ENCODE peak calls at places on chromosome 14, in seven cellular contexts. L, O, I, U, K, Q and R are unnamed samples. For H3K4me1 and H3K36me3, the result is how much of the 10 kb centered on the place peaks cover.

GRCh38 chr14:58783801-58784511 is 146.2 kb downstream of the DACT1 start:
- DNase-seq in L (no peak), O (no peak), I (no peak), U (no peak), K (no peak), Q (no peak), R (no peak)

GRCh38 chr14:61468063-61468825 is 146.9 kb downstream of the PRKCH start:
- DNase-seq in L (no peak), O (no peak), I (no peak), U (no peak), K (peak), Q (no peak), R (no peak)

GRCh38 chr14:83217492-83217891 is 1683.8 kb upstream of the SEL1L start:
- DNase-seq in L (peak), O (no peak), I (no peak), U (peak), K (no peak), Q (no peak), R (no peak)

GRCh38 chr14:89243286-89243685 is 173.7 kb downstream of the FOXN3 start:
- DNase-seq in L (no peak), O (no peak), I (no peak), U (no peak), K (no peak), Q (no peak), R (no peak)

GRCh38 chr14:71621276-71621675 is 311.0 kb upstream of the RGS6 start:
- DNase-seq in L (no peak), O (no peak), I (no peak), U (no peak), K (no peak), Q (no peak), R (no peak)

GRCh38 chr14:105093426-105094192 is 28.4 kb upstream of the GPR132 start:
- DNase-seq in L (peak), O (no peak), I (peak), U (peak), K (peak), Q (peak), R (peak)

GRCh38 chr14:62125793-62126192 is 363.6 kb downstream of the SNAPC1 start:
- DNase-seq in L (no peak), O (no peak), I (no peak), U (no peak), K (no peak), Q (no peak), R (no peak)

GRCh38 chr14:89237923-89238529 is 179.0 kb downstream of the FOXN3 start:
- DNase-seq in L (no peak), O (no peak), I (peak), U (no peak), K (no peak), Q (no peak), R (no peak)

GRCh38 chr14:88386395-88386794 is 938 bp downstream of the SPATA7 start:
- DNase-seq in L (no peak), O (no peak), I (no peak), U (no peak), K (no peak), Q (no peak), R (no peak)

GRCh38 chr14:73714656-73715081 is 485 bp upstream of the PNMA1 start:
- DNase-seq in L (no peak), O (no peak), I (no peak), U (no peak), K (no peak), Q (no peak), R (no peak)

GRCh38 chr14:68401320-68401719 is 391.5 kb downstream of the ZFP36L1 start:
- DNase-seq in L (peak), O (no peak), I (no peak), U (no peak), K (no peak), Q (no peak), R (no peak)

GRCh38 chr14:100019156-100019882 is 45.9 kb upstream of the EVL start:
- DNase-seq in L (peak), O (no peak), I (peak), U (no peak), K (no peak), Q (no peak), R (no peak)

GRCh38 chr14:88170333-88170732 is 152.7 kb downstream of the KCNK10 start:
- DNase-seq in L (no peak), O (no peak), I (no peak), U (no peak), K (no peak), Q (no peak), R (no peak)

GRCh38 chr14:75069811-75070145 is 337 bp downstream of the ZC2HC1C start:
- DNase-seq in L (no peak), O (no peak), I (no peak), U (no peak), K (no peak), Q (no peak), R (no peak)

GRCh38 chr14:53949201-53949600 is 7.4 kb downstream of the BMP4 start:
- DNase-seq in L (no peak), O (no peak), I (no peak), U (no peak), K (no peak), Q (no peak), R (no peak)

GRCh38 chr14:53948181-53948884 is 8.3 kb downstream of the BMP4 start:
- DNase-seq in L (no peak), O (no peak), I (no peak), U (no peak), K (no peak), Q (no peak), R (no peak)

GRCh38 chr14:53946071-53946403 is 10.6 kb downstream of the BMP4 start:
- DNase-seq in L (no peak), O (no peak), I (no peak), U (no peak), K (no peak), Q (no peak), R (no peak)

GRCh38 chr14:53946404-53947400 is 9.9 kb downstream of the BMP4 start:
- DNase-seq in L (peak), O (no peak), I (peak), U (no peak), K (no peak), Q (no peak), R (no peak)

GRCh38 chr14:53947452-53948180 is 9.0 kb downstream of the BMP4 start:
- DNase-seq in L (no peak), O (no peak), I (no peak), U (no peak), K (no peak), Q (no peak), R (no peak)
- H3K4me1 ChIP-seq in L (under half), O (under half), I (under half), U (under half), K (under half), Q (under half), R (under half)

GRCh38 chr14:103483600-103483999 is 39.0 kb downstream of the CKB start:
- DNase-seq in L (no peak), O (no peak), I (no peak), U (no peak), K (peak), Q (no peak), R (no peak)
- H3K36me3 ChIP-seq in L (under half), O (half or more), I (under half), U (half or more), K (half or more), Q (under half), R (under half)

GRCh38 chr14:64503434-64504309 is at the start of gene ZBTB25:
- DNase-seq in L (peak), O (peak), I (peak), U (peak), K (peak), Q (peak), R (peak)
- H3K4me1 ChIP-seq in L (under half), O (half or more), I (under half), U (half or more), K (under half), Q (half or more), R (under half)

GRCh38 chr14:92447416-92448197 is 66.0 kb upstream of the RIN3 start:
- DNase-seq in L (no peak), O (no peak), I (no peak), U (no peak), K (no peak), Q (no peak), R (no peak)
- H3K36me3 ChIP-seq in L (under half), O (under half), I (under half), U (under half), K (under half), Q (under half), R (under half)

GRCh38 chr14:22549981-22550670 is 38.9 kb downstream of the DAD1 start:
- DNase-seq in L (no peak), O (no peak), I (no peak), U (no peak), K (peak), Q (peak), R (no peak)

GRCh38 chr14:22551597-22551982 is 37.4 kb downstream of the DAD1 start:
- DNase-seq in L (no peak), O (no peak), I (no peak), U (no peak), K (peak), Q (peak), R (no peak)

GRCh38 chr14:22547309-22547947 is 41.6 kb downstream of the DAD1 start:
- DNase-seq in L (no peak), O (no peak), I (no peak), U (no peak), K (peak), Q (no peak), R (no peak)

GRCh38 chr14:22547948-22548750 is 40.9 kb downstream of the DAD1 start:
- DNase-seq in L (no peak), O (no peak), I (no peak), U (no peak), K (no peak), Q (no peak), R (no peak)

GRCh38 chr14:22549304-22549962 is 39.6 kb downstream of the DAD1 start:
- DNase-seq in L (no peak), O (no peak), I (no peak), U (no peak), K (no peak), Q (no peak), R (no peak)
- H3K4me1 ChIP-seq in L (under half), O (under half), I (under half), U (under half), K (half or more), Q (half or more), R (under half)